ENCODE peak calls at places on chromosomes 1 and 21, in eight cellular contexts. D is right atrium auricular region, F is A549, K is fibroblast of lung, P is IMR-90, W is breast epithelium, U is H9, V is dorsolateral prefrontal cortex. Z is an unnamed sample.

GRCh38 chr1:247540536-247540935 is 4.3 kb upstream of the OR2C3 start:
- DNase-seq in D (no peak), F (no peak), K (no peak), P (no peak), W (no peak), U (no peak), V (no peak), Z (no peak)

GRCh38 chr1:4060850-4061249 is 160.8 kb upstream of the C1orf174 start:
- DNase-seq in D (peak), F (peak), K (no peak), P (no peak), W (no peak), U (no peak), V (no peak), Z (no peak)

GRCh38 chr1:214862421-214862820 is 220.1 kb upstream of the KCNK2 start:
- DNase-seq in D (no peak), F (no peak), K (peak), P (peak), W (no peak), U (no peak), V (no peak), Z (no peak)

GRCh38 chr1:82090104-82090503 is 289.4 kb downstream of the ADGRL2 start:
- DNase-seq in D (no peak), F (no peak), K (peak), P (no peak), W (no peak), U (no peak), V (no peak), Z (peak)

GRCh38 chr1:221719987-221720386 is 21.9 kb downstream of the DUSP10 start:
- DNase-seq in D (no peak), F (no peak), K (no peak), P (no peak), W (no peak), U (no peak), V (no peak), Z (no peak)

GRCh38 chr21:35563885-35564451 is 496.4 kb downstream of the SETD4 start:
- DNase-seq in D (peak), F (no peak), K (peak), P (peak), W (no peak), U (no peak), V (no peak), Z (no peak)

GRCh38 chr1:151255381-151255780 is 847 bp downstream of the PSMD4 start:
- DNase-seq in D (no peak), F (no peak), K (no peak), P (peak), W (no peak), U (no peak), V (no peak), Z (no peak)

GRCh38 chr1:191558389-191558788 is 599.9 kb upstream of the RGS18 start:
- DNase-seq in D (no peak), F (no peak), K (no peak), P (peak), W (no peak), U (no peak), V (no peak), Z (no peak)

GRCh38 chr1:15178571-15179484 is 25.3 kb downstream of the TMEM51 start:
- DNase-seq in D (no peak), F (peak), K (peak), P (peak), W (no peak), U (no peak), V (no peak), Z (peak)

GRCh38 chr1:177142013-177142412 is 22.5 kb downstream of the ASTN1 start:
- DNase-seq in D (no peak), F (no peak), K (no peak), P (no peak), W (no peak), U (no peak), V (no peak), Z (no peak)

GRCh38 chr1:177135250-177135649 is 29.3 kb downstream of the ASTN1 start:
- DNase-seq in D (no peak), F (no peak), K (no peak), P (no peak), W (no peak), U (no peak), V (no peak), Z (no peak)

GRCh38 chr1:177133977-177134538 is 30.5 kb downstream of the ASTN1 start:
- DNase-seq in D (no peak), F (no peak), K (no peak), P (no peak), W (no peak), U (no peak), V (no peak), Z (no peak)

GRCh38 chr1:177138347-177138746 is 26.2 kb downstream of the ASTN1 start:
- DNase-seq in D (no peak), F (no peak), K (no peak), P (no peak), W (no peak), U (no peak), V (no peak), Z (no peak)

DNA sequence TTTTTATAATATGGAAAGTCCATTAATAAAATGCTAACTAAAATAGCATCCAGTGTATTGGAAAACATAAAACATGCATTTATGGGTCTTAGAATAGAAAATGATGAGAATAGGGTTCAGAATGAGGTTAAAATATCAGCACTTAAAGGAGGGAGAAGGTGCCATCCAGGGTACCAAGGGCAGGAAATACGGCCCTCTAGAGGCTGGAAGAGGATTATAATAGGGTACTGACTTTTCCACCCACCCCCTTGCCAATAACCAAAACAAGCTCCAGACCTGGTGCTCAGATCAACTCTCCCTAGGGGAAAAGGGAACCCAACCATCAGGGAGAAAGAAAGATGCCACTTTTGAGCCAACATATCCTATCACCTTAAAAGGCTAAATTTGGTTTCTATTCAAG is 26.7 kb downstream of the ASTN1 start:
- DNase-seq in D (no peak), F (no peak), K (no peak), P (no peak), W (no peak), U (no peak), V (no peak), Z (no peak)
- TF ChIP-seq CTCF in D (no peak), F (no peak), K (no peak), P (no peak), W (no peak), U (peak), V (no peak), Z (no peak)

GRCh38 chr1:8476021-8476420 is 158.1 kb downstream of the SLC45A1 start:
- DNase-seq in D (no peak), F (no peak), K (no peak), P (no peak), W (no peak), U (no peak), V (no peak), Z (no peak)
- H3K27ac ChIP-seq in D (no peak), F (no peak), K (no peak), P (peak), W (no peak), U (no peak), V (no peak), Z (no peak)

GRCh38 chr1:56415258-56415657 is 164.1 kb downstream of the PLPP3 start:
- DNase-seq in D (no peak), F (no peak), K (no peak), P (no peak), W (no peak), U (no peak), V (no peak), Z (no peak)

GRCh38 chr1:56417636-56418035 is 161.7 kb downstream of the PLPP3 start:
- DNase-seq in D (no peak), F (no peak), K (peak), P (peak), W (no peak), U (no peak), V (no peak), Z (no peak)

GRCh38 chr1:56418047-56418680 is 161.2 kb downstream of the PLPP3 start:
- DNase-seq in D (no peak), F (no peak), K (no peak), P (no peak), W (no peak), U (no peak), V (no peak), Z (no peak)

GRCh38 chr1:56415720-56416119 is 163.6 kb downstream of the PLPP3 start:
- DNase-seq in D (no peak), F (no peak), K (no peak), P (no peak), W (no peak), U (no peak), V (no peak), Z (no peak)

GRCh38 chr1:56416385-56416972 is 162.9 kb downstream of the PLPP3 start:
- DNase-seq in D (no peak), F (peak), K (no peak), P (no peak), W (no peak), U (no peak), V (no peak), Z (no peak)
- TF ChIP-seq CTCF in D (no peak), F (no peak), K (peak), P (no peak), W (no peak), U (peak), V (no peak), Z (no peak)

DNA sequence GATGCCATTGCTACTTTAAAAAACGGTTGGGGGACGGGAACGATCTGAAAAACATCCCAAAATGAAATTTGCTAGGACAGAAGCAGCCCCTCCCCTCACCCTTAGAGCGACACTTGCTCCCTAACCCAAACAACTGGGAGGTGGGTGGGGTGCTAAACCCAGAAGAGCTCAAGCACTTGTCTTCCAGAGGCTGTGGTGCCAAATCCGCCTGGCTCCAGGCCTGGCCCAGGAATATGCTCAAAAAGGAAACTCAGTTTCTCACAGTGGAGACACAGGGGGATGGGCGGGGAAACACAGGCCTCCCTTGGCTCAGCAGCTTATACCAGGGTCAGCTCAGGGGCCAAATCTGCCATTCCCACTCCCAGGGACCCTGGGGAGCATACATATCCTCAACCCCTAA is 658 bp upstream of the PBXIP1 start:
- DNase-seq in D (no peak), F (no peak), K (no peak), P (no peak), W (no peak), U (no peak), V (peak), Z (no peak)
- H3K27ac ChIP-seq in D (peak), F (peak), K (peak), P (peak), W (peak), U (no peak), V (peak), Z (peak)

GRCh38 chr1:177431123-177431522 is 260.4 kb downstream of the BRINP2 start:
- DNase-seq in D (no peak), F (no peak), K (no peak), P (no peak), W (no peak), U (no peak), V (no peak), Z (no peak)

GRCh38 chr1:177429234-177429633 is 258.5 kb downstream of the BRINP2 start:
- DNase-seq in D (no peak), F (no peak), K (no peak), P (no peak), W (no peak), U (no peak), V (no peak), Z (no peak)

GRCh38 chr1:177432897-177433296 is 262.1 kb downstream of the BRINP2 start:
- DNase-seq in D (no peak), F (no peak), K (peak), P (peak), W (no peak), U (no peak), V (no peak), Z (no peak)
- TF ChIP-seq CTCF in D (no peak), F (no peak), K (peak), P (peak), W (no peak), U (peak), V (no peak), Z (no peak)

GRCh38 chr21:42229676-42230075 is 10.7 kb downstream of the ABCG1 start:
- DNase-seq in D (no peak), F (no peak), K (no peak), P (no peak), W (no peak), U (no peak), V (peak), Z (no peak)

GRCh38 chr21:42225571-42226155 is 6.7 kb downstream of the ABCG1 start:
- DNase-seq in D (no peak), F (no peak), K (no peak), P (no peak), W (no peak), U (no peak), V (peak), Z (no peak)

GRCh38 chr21:42228709-42229220 is 9.8 kb downstream of the ABCG1 start:
- DNase-seq in D (no peak), F (no peak), K (no peak), P (no peak), W (no peak), U (no peak), V (peak), Z (no peak)

GRCh38 chr21:42230636-42231035 is 11.7 kb downstream of the ABCG1 start:
- DNase-seq in D (no peak), F (no peak), K (no peak), P (no peak), W (no peak), U (no peak), V (peak), Z (no peak)

GRCh38 chr21:42227909-42228708 is 9.2 kb downstream of the ABCG1 start:
- DNase-seq in D (peak), F (peak), K (peak), P (peak), W (peak), U (peak), V (peak), Z (peak)
- H3K27ac ChIP-seq in D (peak), F (peak), K (no peak), P (peak), W (peak), U (no peak), V (no peak), Z (peak)

DNA sequence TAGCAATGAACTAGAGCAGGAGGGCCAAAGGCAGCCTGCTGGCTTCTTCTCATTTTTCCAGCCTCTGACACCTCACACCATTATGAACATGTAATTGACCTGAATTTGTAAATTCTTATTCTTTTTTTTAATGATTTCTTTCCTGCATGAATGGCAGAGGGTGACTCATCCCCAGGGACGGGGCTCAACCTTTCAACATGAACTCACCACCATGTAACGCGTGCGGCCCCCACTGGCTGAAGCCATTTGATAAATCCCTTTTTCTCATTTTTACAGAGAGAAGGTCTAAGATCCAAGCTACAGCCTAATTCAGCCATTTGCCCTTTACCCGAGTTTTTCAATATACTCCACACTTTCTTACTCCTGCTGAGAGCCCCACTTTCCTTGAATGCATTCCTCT is 9.3 kb upstream of the ETS2 start:
- DNase-seq in D (no peak), F (no peak), K (peak), P (peak), W (no peak), U (no peak), V (no peak), Z (no peak)
- TF ChIP-seq CTCF in D (no peak), F (no peak), K (peak), P (peak), W (no peak), U (no peak), V (no peak), Z (no peak)

GRCh38 chr1:170758992-170759391 is 95.1 kb downstream of the PRRX1 start:
- DNase-seq in D (no peak), F (no peak), K (no peak), P (no peak), W (no peak), U (no peak), V (no peak), Z (no peak)
- H3K27ac ChIP-seq in D (no peak), F (no peak), K (no peak), P (no peak), W (no peak), U (no peak), V (no peak), Z (no peak)

GRCh38 chr1:156626079-156626438 is 6.8 kb downstream of the HAPLN2 start:
- DNase-seq in D (no peak), F (no peak), K (no peak), P (no peak), W (no peak), U (no peak), V (no peak), Z (no peak)
- TF ChIP-seq CTCF in D (no peak), F (no peak), K (no peak), P (no peak), W (peak), U (no peak), V (no peak), Z (peak)

GRCh38 chr1:101540161-101540560 is 303.3 kb downstream of the S1PR1 start:
- DNase-seq in D (no peak), F (no peak), K (no peak), P (no peak), W (no peak), U (no peak), V (no peak), Z (no peak)
- H3K27ac ChIP-seq in D (no peak), F (no peak), K (no peak), P (no peak), W (no peak), U (no peak), V (no peak), Z (no peak)

Z was measured in RWPE1.